ENCODE peak calls at places on chromosomes 3 and 15, in four cellular contexts. L is HCT116, U is K562, M is HepG2. X is an unnamed sample.

GRCh38 chr3:99706410-99706809 is 68.0 kb downstream of the COL8A1 start:
- DNase-seq in U (no peak), M (no peak), L (no peak), X (no peak)

GRCh38 chr3:41464401-41464800 is 265.1 kb downstream of the CTNNB1 start:
- DNase-seq in M (no peak), L (no peak), U (no peak), X (no peak)

GRCh38 chr15:48553559-48553958 is 92.0 kb downstream of the FBN1 start:
- DNase-seq in U (no peak), M (no peak), L (no peak), X (no peak)

GRCh38 chr3:127366383-127366782 is 78.5 kb upstream of the PRR20G start:
- DNase-seq in L (no peak), M (no peak), U (no peak), X (no peak)

GRCh38 chr3:34725774-34726173 is 913.6 kb upstream of the ARPP21 start:
- DNase-seq in M (no peak), U (no peak), L (no peak), X (no peak)

GRCh38 chr15:69600556-69601085 is 148.0 kb downstream of the RPLP1 start:
- DNase-seq in M (no peak), U (no peak), L (no peak), X (peak)

GRCh38 chr15:42921049-42921731 is 612 bp upstream of the TTBK2 start:
- DNase-seq in L (no peak), U (no peak), M (no peak), X (no peak)

GRCh38 chr3:138686771-138687221 is 78.2 kb downstream of the FAIM start:
- DNase-seq in L (no peak), M (peak), U (peak), X (peak)

GRCh38 chr3:168722091-168722490 is 626.4 kb upstream of the GOLIM4 start:
- DNase-seq in L (no peak), M (no peak), U (no peak), X (no peak)

GRCh38 chr3:196255776-196256175 is 31.8 kb downstream of the PCYT1A start:
- DNase-seq in L (no peak), U (no peak), M (peak), X (no peak)

GRCh38 chr3:56930706-56931105 is 129.0 kb upstream of the ARHGEF3 start:
- DNase-seq in L (no peak), M (no peak), U (no peak), X (no peak)

GRCh38 chr3:31968927-31969418 is 12.1 kb downstream of the OSBPL10 start:
- DNase-seq in M (peak), U (no peak), L (peak), X (no peak)

GRCh38 chr15:40333922-40334492 is 6.7 kb downstream of the CCDC9B start:
- DNase-seq in M (no peak), U (peak), L (no peak), X (no peak)

GRCh38 chr3:176950743-176951142 is 246.5 kb downstream of the TBL1XR1 start:
- DNase-seq in U (no peak), M (no peak), L (no peak), X (no peak)
- TF ChIP-seq JUND in U (no peak), M (no peak), L (peak), X (no peak)

DNA sequence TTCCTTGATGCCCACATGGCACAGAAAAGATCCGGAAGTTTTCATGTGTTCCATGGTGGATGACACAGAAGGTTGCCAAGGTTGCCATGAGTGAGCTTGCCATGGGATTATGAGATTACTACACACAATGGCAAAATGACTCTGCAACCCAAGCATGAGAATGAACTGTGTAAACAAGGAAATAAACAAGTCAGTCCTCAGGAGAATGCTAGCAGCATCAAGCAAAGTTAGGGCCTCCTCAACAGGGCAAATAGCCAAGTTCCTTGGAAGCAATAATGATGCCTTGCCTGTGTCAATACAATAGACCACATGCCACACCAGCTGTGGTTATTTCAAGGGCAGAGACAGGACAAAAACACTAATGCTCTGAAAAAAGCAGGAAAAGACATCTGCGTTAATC is 41.8 kb downstream of the AQR start:
- DNase-seq in M (no peak), U (no peak), L (no peak), X (no peak)
- TF ChIP-seq JUND in M (no peak), U (no peak), L (no peak), X (no peak)

DNA sequence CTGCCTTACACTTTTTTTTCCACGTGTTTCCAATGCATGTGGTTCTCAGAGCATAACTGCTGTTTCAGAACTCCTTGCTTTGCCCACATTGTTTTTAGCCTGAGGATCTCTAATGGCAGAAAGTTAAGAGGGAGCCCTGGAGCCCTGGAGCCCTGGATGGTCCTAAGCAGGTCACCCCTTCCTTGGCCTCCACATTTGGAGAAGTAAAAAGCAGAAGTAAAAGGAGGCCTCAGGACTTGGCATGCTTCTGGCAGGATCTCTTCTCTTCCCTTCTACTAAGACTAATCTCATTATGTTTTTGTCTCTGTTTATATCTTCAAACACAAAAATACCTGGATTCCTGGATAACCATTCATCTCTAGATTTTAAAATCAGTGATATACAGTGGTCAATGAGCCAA is 50.1 kb downstream of the P2RY1 start:
- DNase-seq in L (no peak), U (no peak), M (no peak), X (no peak)
- TF ChIP-seq JUND in L (no peak), U (no peak), M (no peak), X (no peak)

GRCh38 chr3:150876866-150877265 is 28.4 kb downstream of the MINDY4B start:
- DNase-seq in M (no peak), L (no peak), U (no peak), X (no peak)

GRCh38 chr3:150878290-150878689 is 26.9 kb downstream of the MINDY4B start:
- DNase-seq in L (no peak), U (no peak), M (no peak), X (no peak)

GRCh38 chr3:150874666-150875219 is 30.5 kb downstream of the MINDY4B start:
- DNase-seq in L (no peak), U (no peak), M (no peak), X (no peak)

GRCh38 chr3:150877303-150877702 is 27.9 kb downstream of the MINDY4B start:
- DNase-seq in U (no peak), L (no peak), M (no peak), X (no peak)

GRCh38 chr3:150875548-150875947 is 29.7 kb downstream of the MINDY4B start:
- DNase-seq in U (no peak), L (no peak), M (no peak), X (no peak)
- TF ChIP-seq JUND in U (no peak), L (no peak), M (no peak), X (no peak)

GRCh38 chr3:144358191-144358590 is 386.6 kb downstream of the DIPK2A start:
- DNase-seq in L (no peak), U (no peak), M (no peak), X (no peak)
- TF ChIP-seq JUND in L (no peak), U (no peak), M (no peak), X (no peak)

DNA sequence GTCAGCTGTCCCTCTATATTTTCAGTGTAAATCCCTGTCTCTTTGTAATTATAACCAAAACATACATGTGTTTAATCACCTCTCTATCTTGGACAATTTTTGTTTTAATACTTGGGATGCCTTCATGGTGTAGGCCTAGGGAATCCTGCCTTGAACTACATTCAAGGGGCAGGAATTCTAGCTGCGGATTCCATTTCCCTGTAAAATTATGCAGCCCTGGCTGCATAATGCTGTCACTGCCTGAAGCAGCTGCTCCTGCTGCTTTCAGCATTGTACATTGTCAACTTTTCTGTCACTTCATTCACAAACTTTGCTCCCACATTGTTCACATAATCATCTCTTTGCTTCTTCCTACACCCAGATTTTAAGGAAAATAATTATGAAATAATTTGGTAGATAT is 638.7 kb downstream of the RBMS3 start:
- DNase-seq in U (no peak), M (no peak), L (no peak), X (no peak)
- TF ChIP-seq JUND in U (no peak), M (no peak), L (no peak), X (no peak)